ENCODE peak calls at places on chromosomes 6 and 20, in seven cellular contexts. One of them, this sample, is unnamed.

GRCh38 chr20:20363449-20364015 is 4.4 kb upstream of the INSM1 start:
- DNase-seq in GM20000: peak
- DNase-seq in fibroblast of lung: no peak
- DNase-seq in dorsolateral prefrontal cortex: peak
- DNase-seq in fibroblast of the aortic adventitia: no peak
- DNase-seq in progenitor cell of endocrine pancreas: peak
- DNase-seq in mammary epithelial cell: no peak
- DNase-seq in this sample: peak

GRCh38 chr6:72182337-72183246 is 296.2 kb downstream of the RIMS1 start:
- DNase-seq in fibroblast of the aortic adventitia: no peak
- DNase-seq in fibroblast of lung: peak
- DNase-seq in dorsolateral prefrontal cortex: peak
- DNase-seq in GM20000: peak
- DNase-seq in mammary epithelial cell: peak
- DNase-seq in progenitor cell of endocrine pancreas: peak
- DNase-seq in this sample: peak

GRCh38 chr6:127186889-127187288 is 68.4 kb downstream of the RSPO3 start:
- DNase-seq in GM20000: peak
- DNase-seq in dorsolateral prefrontal cortex: peak
- DNase-seq in fibroblast of the aortic adventitia: no peak
- DNase-seq in progenitor cell of endocrine pancreas: peak
- DNase-seq in fibroblast of lung: no peak
- DNase-seq in mammary epithelial cell: peak
- DNase-seq in this sample: peak

GRCh38 chr20:58630063-58630462 is 21.0 kb upstream of the STX16 start:
- DNase-seq in dorsolateral prefrontal cortex: no peak
- DNase-seq in mammary epithelial cell: peak
- DNase-seq in progenitor cell of endocrine pancreas: no peak
- DNase-seq in GM20000: no peak
- DNase-seq in fibroblast of lung: peak
- DNase-seq in fibroblast of the aortic adventitia: peak
- DNase-seq in this sample: no peak

GRCh38 chr6:107591346-107591745 is 101.4 kb downstream of the SOBP start:
- DNase-seq in GM20000: no peak
- DNase-seq in progenitor cell of endocrine pancreas: no peak
- DNase-seq in fibroblast of lung: no peak
- DNase-seq in mammary epithelial cell: no peak
- DNase-seq in fibroblast of the aortic adventitia: no peak
- DNase-seq in dorsolateral prefrontal cortex: no peak
- DNase-seq in this sample: no peak

GRCh38 chr20:57398231-57398821 is 7.1 kb downstream of the RBM38 start:
- DNase-seq in fibroblast of the aortic adventitia: no peak
- DNase-seq in GM20000: peak
- DNase-seq in progenitor cell of endocrine pancreas: no peak
- DNase-seq in dorsolateral prefrontal cortex: no peak
- DNase-seq in fibroblast of lung: no peak
- DNase-seq in mammary epithelial cell: no peak
- DNase-seq in this sample: no peak

GRCh38 chr20:48606841-48607543 is 220.8 kb downstream of the PREX1 start:
- DNase-seq in dorsolateral prefrontal cortex: no peak
- DNase-seq in mammary epithelial cell: no peak
- DNase-seq in fibroblast of the aortic adventitia: no peak
- DNase-seq in progenitor cell of endocrine pancreas: no peak
- DNase-seq in GM20000: no peak
- DNase-seq in fibroblast of lung: no peak
- DNase-seq in this sample: no peak

GRCh38 chr6:113632220-113632864 is 224.8 kb upstream of the MARCKS start:
- DNase-seq in fibroblast of lung: peak
- DNase-seq in mammary epithelial cell: peak
- DNase-seq in dorsolateral prefrontal cortex: no peak
- DNase-seq in fibroblast of the aortic adventitia: peak
- DNase-seq in GM20000: peak
- DNase-seq in progenitor cell of endocrine pancreas: no peak
- DNase-seq in this sample: peak

GRCh38 chr20:60835883-60836282 is 416.2 kb upstream of the CDH4 start:
- DNase-seq in progenitor cell of endocrine pancreas: no peak
- DNase-seq in fibroblast of the aortic adventitia: no peak
- DNase-seq in fibroblast of lung: no peak
- DNase-seq in mammary epithelial cell: no peak
- DNase-seq in dorsolateral prefrontal cortex: no peak
- DNase-seq in GM20000: no peak
- DNase-seq in this sample: no peak

GRCh38 chr20:54014301-54014914 is 56.0 kb downstream of the BCAS1 start:
- DNase-seq in dorsolateral prefrontal cortex: no peak
- DNase-seq in fibroblast of the aortic adventitia: peak
- DNase-seq in mammary epithelial cell: no peak
- DNase-seq in fibroblast of lung: no peak
- DNase-seq in GM20000: no peak
- DNase-seq in progenitor cell of endocrine pancreas: no peak
- DNase-seq in this sample: peak

GRCh38 chr20:4304601-4305000 is 289.2 kb upstream of the RNF24 start:
- DNase-seq in dorsolateral prefrontal cortex: no peak
- DNase-seq in GM20000: no peak
- DNase-seq in fibroblast of the aortic adventitia: no peak
- DNase-seq in fibroblast of lung: no peak
- DNase-seq in progenitor cell of endocrine pancreas: no peak
- DNase-seq in mammary epithelial cell: no peak
- DNase-seq in this sample: no peak

GRCh38 chr6:68777956-68778355 is 142.9 kb downstream of the ADGRB3 start:
- DNase-seq in GM20000: no peak
- DNase-seq in fibroblast of lung: peak
- DNase-seq in fibroblast of the aortic adventitia: peak
- DNase-seq in progenitor cell of endocrine pancreas: no peak
- DNase-seq in dorsolateral prefrontal cortex: peak
- DNase-seq in mammary epithelial cell: no peak
- DNase-seq in this sample: no peak

GRCh38 chr20:19786311-19786710 is 28.3 kb downstream of the RIN2 start:
- DNase-seq in dorsolateral prefrontal cortex: no peak
- DNase-seq in GM20000: no peak
- DNase-seq in fibroblast of lung: peak
- DNase-seq in fibroblast of the aortic adventitia: peak
- DNase-seq in progenitor cell of endocrine pancreas: no peak
- DNase-seq in mammary epithelial cell: peak
- DNase-seq in this sample: no peak

GRCh38 chr6:16129623-16130243 is 847 bp downstream of the MYLIP start:
- DNase-seq in dorsolateral prefrontal cortex: peak
- DNase-seq in fibroblast of the aortic adventitia: peak
- DNase-seq in GM20000: no peak
- DNase-seq in fibroblast of lung: peak
- DNase-seq in progenitor cell of endocrine pancreas: no peak
- DNase-seq in mammary epithelial cell: peak
- DNase-seq in this sample: no peak

GRCh38 chr6:35486005-35486925 is 10.6 kb downstream of the TEAD3 start:
- DNase-seq in GM20000: no peak
- DNase-seq in fibroblast of the aortic adventitia: peak
- DNase-seq in progenitor cell of endocrine pancreas: peak
- DNase-seq in dorsolateral prefrontal cortex: no peak
- DNase-seq in fibroblast of lung: no peak
- DNase-seq in mammary epithelial cell: peak
- DNase-seq in this sample: peak

GRCh38 chr20:44911264-44911921 is 1.5 kb downstream of the PABPC1L start:
- DNase-seq in dorsolateral prefrontal cortex: no peak
- DNase-seq in fibroblast of the aortic adventitia: peak
- DNase-seq in progenitor cell of endocrine pancreas: peak
- DNase-seq in fibroblast of lung: peak
- DNase-seq in mammary epithelial cell: peak
- DNase-seq in GM20000: peak
- DNase-seq in this sample: peak

GRCh38 chr6:148177589-148178233 is 164.9 kb upstream of the SASH1 start:
- DNase-seq in fibroblast of the aortic adventitia: peak
- DNase-seq in progenitor cell of endocrine pancreas: no peak
- DNase-seq in mammary epithelial cell: peak
- DNase-seq in dorsolateral prefrontal cortex: peak
- DNase-seq in GM20000: peak
- DNase-seq in fibroblast of lung: peak
- DNase-seq in this sample: peak

GRCh38 chr20:32972181-32973076 is 31.8 kb downstream of the SUN5 start:
- DNase-seq in progenitor cell of endocrine pancreas: no peak
- DNase-seq in fibroblast of lung: no peak
- DNase-seq in mammary epithelial cell: no peak
- DNase-seq in dorsolateral prefrontal cortex: no peak
- DNase-seq in GM20000: peak
- DNase-seq in fibroblast of the aortic adventitia: no peak
- DNase-seq in this sample: no peak

GRCh38 chr6:10552237-10552810 is 31.2 kb downstream of the GCNT2 start:
- DNase-seq in mammary epithelial cell: no peak
- DNase-seq in GM20000: no peak
- DNase-seq in fibroblast of the aortic adventitia: no peak
- DNase-seq in fibroblast of lung: no peak
- DNase-seq in dorsolateral prefrontal cortex: no peak
- DNase-seq in progenitor cell of endocrine pancreas: no peak
- DNase-seq in this sample: no peak

GRCh38 chr6:71404145-71404966 is 115.7 kb downstream of the OGFRL1 start:
- DNase-seq in progenitor cell of endocrine pancreas: no peak
- DNase-seq in fibroblast of lung: peak
- DNase-seq in dorsolateral prefrontal cortex: no peak
- DNase-seq in fibroblast of the aortic adventitia: peak
- DNase-seq in GM20000: no peak
- DNase-seq in mammary epithelial cell: peak
- DNase-seq in this sample: no peak

GRCh38 chr6:135411849-135412248 is 85.7 kb downstream of the AHI1 start:
- DNase-seq in progenitor cell of endocrine pancreas: no peak
- DNase-seq in mammary epithelial cell: no peak
- DNase-seq in fibroblast of lung: no peak
- DNase-seq in fibroblast of the aortic adventitia: no peak
- DNase-seq in dorsolateral prefrontal cortex: no peak
- DNase-seq in GM20000: no peak
- DNase-seq in this sample: no peak

GRCh38 chr6:135410856-135411255 is 86.7 kb downstream of the AHI1 start:
- DNase-seq in progenitor cell of endocrine pancreas: no peak
- DNase-seq in dorsolateral prefrontal cortex: no peak
- DNase-seq in mammary epithelial cell: no peak
- DNase-seq in fibroblast of the aortic adventitia: no peak
- DNase-seq in GM20000: no peak
- DNase-seq in fibroblast of lung: no peak
- DNase-seq in this sample: no peak

DNA sequence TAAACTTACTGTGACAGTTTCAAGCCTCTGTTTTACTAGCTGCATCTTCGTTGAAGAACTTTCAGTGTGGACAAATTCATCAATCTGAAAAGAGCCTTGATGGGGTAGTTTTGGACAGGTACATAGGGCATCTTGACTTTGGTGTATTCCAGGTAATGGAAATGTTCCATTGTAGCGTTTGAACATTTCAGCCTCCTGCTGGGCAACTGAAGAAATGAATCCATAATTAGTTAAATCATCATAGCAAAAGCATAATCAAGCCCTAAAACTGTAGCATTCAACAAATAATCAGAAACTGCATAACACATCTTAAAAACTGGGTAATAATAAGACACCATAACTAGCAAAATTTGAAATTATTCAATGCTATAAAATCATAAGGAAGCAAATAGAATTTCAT is 86.2 kb downstream of the AHI1 start:
- DNase-seq in dorsolateral prefrontal cortex: no peak
- DNase-seq in progenitor cell of endocrine pancreas: no peak
- DNase-seq in mammary epithelial cell: no peak
- DNase-seq in fibroblast of the aortic adventitia: no peak
- DNase-seq in GM20000: no peak
- DNase-seq in fibroblast of lung: no peak
- DNase-seq in this sample: no peak
- TF ChIP-seq CTCF in dorsolateral prefrontal cortex: no peak
- TF ChIP-seq CTCF in progenitor cell of endocrine pancreas: peak
- TF ChIP-seq CTCF in mammary epithelial cell: peak
- TF ChIP-seq CTCF in fibroblast of the aortic adventitia: peak
- TF ChIP-seq CTCF in GM20000: no peak
- TF ChIP-seq CTCF in fibroblast of lung: peak
- TF ChIP-seq CTCF in this sample: no peak

DNA sequence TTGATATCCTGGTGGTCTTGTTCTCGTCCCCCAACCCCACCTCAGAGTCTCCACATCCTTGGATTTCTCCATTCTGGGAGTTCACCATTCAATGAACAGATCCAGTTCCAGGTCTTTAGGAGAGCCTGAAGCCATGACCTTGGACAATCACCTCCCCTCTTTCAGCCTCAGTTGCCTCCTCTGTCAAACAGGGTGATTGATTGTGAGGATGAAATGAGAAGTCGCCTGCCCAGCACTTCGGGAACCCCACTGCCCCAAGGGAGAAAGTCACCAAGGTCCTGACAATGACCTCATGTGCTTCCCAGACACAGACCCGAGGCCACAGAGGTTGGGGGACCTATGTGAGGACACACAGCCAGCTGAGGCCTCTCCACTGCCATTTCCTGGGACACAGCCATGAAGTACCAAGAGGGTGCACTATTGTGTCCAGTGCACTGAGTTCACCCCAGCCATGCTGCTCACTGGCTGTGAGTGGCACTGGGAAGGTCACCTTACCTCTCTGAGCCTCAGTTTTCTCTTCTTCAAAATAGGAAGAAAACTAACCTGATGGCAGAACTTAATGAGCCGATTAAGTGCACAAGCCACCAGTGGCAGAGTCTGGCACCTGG is 61.7 kb downstream of the SNAI1 start:
- DNase-seq in fibroblast of the aortic adventitia: no peak
- DNase-seq in progenitor cell of endocrine pancreas: no peak
- DNase-seq in mammary epithelial cell: no peak
- DNase-seq in fibroblast of lung: no peak
- DNase-seq in dorsolateral prefrontal cortex: no peak
- DNase-seq in GM20000: no peak
- DNase-seq in this sample: no peak
- TF ChIP-seq CTCF in fibroblast of the aortic adventitia: no peak
- TF ChIP-seq CTCF in progenitor cell of endocrine pancreas: no peak
- TF ChIP-seq CTCF in mammary epithelial cell: no peak
- TF ChIP-seq CTCF in fibroblast of lung: no peak
- TF ChIP-seq CTCF in dorsolateral prefrontal cortex: no peak
- TF ChIP-seq CTCF in GM20000: no peak
- TF ChIP-seq CTCF in this sample: no peak

GRCh38 chr6:70391513-70391912 is 21.8 kb upstream of the FAM135A start:
- DNase-seq in fibroblast of lung: no peak
- DNase-seq in mammary epithelial cell: no peak
- DNase-seq in dorsolateral prefrontal cortex: no peak
- DNase-seq in fibroblast of the aortic adventitia: no peak
- DNase-seq in progenitor cell of endocrine pancreas: no peak
- DNase-seq in GM20000: no peak
- DNase-seq in this sample: no peak

GRCh38 chr6:70385931-70386330 is 27.4 kb upstream of the FAM135A start:
- DNase-seq in progenitor cell of endocrine pancreas: no peak
- DNase-seq in mammary epithelial cell: peak
- DNase-seq in fibroblast of the aortic adventitia: peak
- DNase-seq in GM20000: no peak
- DNase-seq in dorsolateral prefrontal cortex: no peak
- DNase-seq in fibroblast of lung: no peak
- DNase-seq in this sample: no peak

GRCh38 chr6:70389261-70389660 is 24.0 kb upstream of the FAM135A start:
- DNase-seq in GM20000: no peak
- DNase-seq in fibroblast of the aortic adventitia: no peak
- DNase-seq in dorsolateral prefrontal cortex: no peak
- DNase-seq in fibroblast of lung: no peak
- DNase-seq in mammary epithelial cell: no peak
- DNase-seq in progenitor cell of endocrine pancreas: no peak
- DNase-seq in this sample: no peak

GRCh38 chr6:70388814-70389213 is 24.5 kb upstream of the FAM135A start:
- DNase-seq in fibroblast of lung: no peak
- DNase-seq in mammary epithelial cell: no peak
- DNase-seq in progenitor cell of endocrine pancreas: no peak
- DNase-seq in GM20000: no peak
- DNase-seq in dorsolateral prefrontal cortex: no peak
- DNase-seq in fibroblast of the aortic adventitia: no peak
- DNase-seq in this sample: no peak

GRCh38 chr6:70390067-70390466 is 23.2 kb upstream of the FAM135A start:
- DNase-seq in GM20000: no peak
- DNase-seq in fibroblast of the aortic adventitia: no peak
- DNase-seq in mammary epithelial cell: no peak
- DNase-seq in progenitor cell of endocrine pancreas: no peak
- DNase-seq in fibroblast of lung: no peak
- DNase-seq in dorsolateral prefrontal cortex: no peak
- DNase-seq in this sample: no peak
- TF ChIP-seq CTCF in GM20000: no peak
- TF ChIP-seq CTCF in fibroblast of the aortic adventitia: no peak
- TF ChIP-seq CTCF in mammary epithelial cell: no peak
- TF ChIP-seq CTCF in progenitor cell of endocrine pancreas: no peak
- TF ChIP-seq CTCF in fibroblast of lung: no peak
- TF ChIP-seq CTCF in dorsolateral prefrontal cortex: no peak
- TF ChIP-seq CTCF in this sample: no peak

GRCh38 chr6:33417903-33418689 is at the start of gene CUTA:
- DNase-seq in progenitor cell of endocrine pancreas: peak
- DNase-seq in fibroblast of the aortic adventitia: peak
- DNase-seq in fibroblast of lung: peak
- DNase-seq in dorsolateral prefrontal cortex: peak
- DNase-seq in GM20000: peak
- DNase-seq in mammary epithelial cell: peak
- DNase-seq in this sample: peak
- TF ChIP-seq CTCF in progenitor cell of endocrine pancreas: peak
- TF ChIP-seq CTCF in fibroblast of the aortic adventitia: no peak
- TF ChIP-seq CTCF in fibroblast of lung: peak
- TF ChIP-seq CTCF in dorsolateral prefrontal cortex: peak
- TF ChIP-seq CTCF in GM20000: no peak
- TF ChIP-seq CTCF in mammary epithelial cell: no peak
- TF ChIP-seq CTCF in this sample: no peak

This sample was measured in nephron progenitor cell.